ENCODE peak calls at places on chromosomes 12 and 14, in nine cellular contexts. One of them, this sample, is unnamed.

GRCh38 chr12:45490232-45490881 is 239.1 kb upstream of the ARID2 start:
- DNase-seq in HCT116: no peak
- DNase-seq in IMR-90: no peak
- DNase-seq in A549: no peak
- DNase-seq in right lobe of liver: no peak
- DNase-seq in mammary epithelial cell: no peak
- DNase-seq in adrenal gland: no peak
- DNase-seq in BE2C: no peak
- DNase-seq in heart right ventricle: no peak
- DNase-seq in this sample: no peak

GRCh38 chr12:13243516-13244070 is 47.1 kb downstream of the EMP1 start:
- DNase-seq in BE2C: no peak
- DNase-seq in heart right ventricle: no peak
- DNase-seq in mammary epithelial cell: peak; percentile 44
- DNase-seq in HCT116: no peak
- DNase-seq in right lobe of liver: no peak
- DNase-seq in A549: no peak
- DNase-seq in adrenal gland: no peak
- DNase-seq in IMR-90: peak; percentile 74
- DNase-seq in this sample: no peak

GRCh38 chr12:71299541-71300376 is 139.8 kb upstream of the LGR5 start:
- DNase-seq in right lobe of liver: no peak
- DNase-seq in heart right ventricle: no peak
- DNase-seq in mammary epithelial cell: peak; percentile 53
- DNase-seq in BE2C: peak; percentile 21
- DNase-seq in adrenal gland: no peak
- DNase-seq in HCT116: no peak
- DNase-seq in IMR-90: no peak
- DNase-seq in A549: no peak
- DNase-seq in this sample: no peak

GRCh38 chr14:68794856-68795601 is 2.2 kb upstream of the ZFP36L1 start:
- DNase-seq in BE2C: no peak
- DNase-seq in mammary epithelial cell: peak; percentile 57
- DNase-seq in adrenal gland: peak; percentile 66
- DNase-seq in IMR-90: peak; percentile 95
- DNase-seq in HCT116: no peak
- DNase-seq in A549: no peak
- DNase-seq in heart right ventricle: peak; percentile 71
- DNase-seq in right lobe of liver: no peak
- DNase-seq in this sample: peak; percentile 49

GRCh38 chr12:95966287-95966870 is 23.2 kb downstream of the AMDHD1 start:
- DNase-seq in right lobe of liver: peak; percentile 51
- DNase-seq in HCT116: no peak
- DNase-seq in mammary epithelial cell: peak; percentile 19
- DNase-seq in A549: no peak
- DNase-seq in IMR-90: no peak
- DNase-seq in heart right ventricle: no peak
- DNase-seq in adrenal gland: no peak
- DNase-seq in BE2C: no peak
- DNase-seq in this sample: no peak

GRCh38 chr12:63362801-63363200 is 211.8 kb upstream of the AVPR1A start:
- DNase-seq in HCT116: no peak
- DNase-seq in adrenal gland: no peak
- DNase-seq in IMR-90: no peak
- DNase-seq in right lobe of liver: no peak
- DNase-seq in A549: no peak
- DNase-seq in mammary epithelial cell: peak; percentile 76
- DNase-seq in BE2C: no peak
- DNase-seq in heart right ventricle: no peak
- DNase-seq in this sample: no peak

GRCh38 chr12:11839093-11839641 is 189.7 kb downstream of the ETV6 start:
- DNase-seq in BE2C: no peak
- DNase-seq in right lobe of liver: no peak
- DNase-seq in adrenal gland: no peak
- DNase-seq in A549: no peak
- DNase-seq in mammary epithelial cell: no peak
- DNase-seq in HCT116: no peak
- DNase-seq in IMR-90: peak; percentile 61
- DNase-seq in heart right ventricle: peak; percentile 57
- DNase-seq in this sample: no peak

GRCh38 chr14:23323838-23324454 is 2.7 kb downstream of the PABPN1 start:
- DNase-seq in BE2C: no peak
- DNase-seq in adrenal gland: no peak
- DNase-seq in heart right ventricle: no peak
- DNase-seq in mammary epithelial cell: no peak
- DNase-seq in A549: no peak
- DNase-seq in right lobe of liver: no peak
- DNase-seq in HCT116: no peak
- DNase-seq in IMR-90: no peak
- DNase-seq in this sample: no peak

GRCh38 chr14:104135121-104135903 is 3.1 kb upstream of the KIF26A start:
- DNase-seq in mammary epithelial cell: no peak
- DNase-seq in IMR-90: no peak
- DNase-seq in adrenal gland: no peak
- DNase-seq in BE2C: peak; percentile 96
- DNase-seq in HCT116: no peak
- DNase-seq in A549: peak; percentile 84
- DNase-seq in heart right ventricle: no peak
- DNase-seq in right lobe of liver: peak; percentile 32
- DNase-seq in this sample: peak; percentile 77

GRCh38 chr14:51566831-51567582 is 84.7 kb upstream of the FRMD6 start:
- DNase-seq in adrenal gland: no peak
- DNase-seq in mammary epithelial cell: no peak
- DNase-seq in A549: no peak
- DNase-seq in IMR-90: no peak
- DNase-seq in BE2C: no peak
- DNase-seq in right lobe of liver: no peak
- DNase-seq in HCT116: no peak
- DNase-seq in heart right ventricle: no peak
- DNase-seq in this sample: no peak

GRCh38 chr14:38217538-38217937 is 9.8 kb downstream of the SSTR1 start:
- DNase-seq in mammary epithelial cell: no peak
- DNase-seq in A549: no peak
- DNase-seq in adrenal gland: no peak
- DNase-seq in BE2C: no peak
- DNase-seq in IMR-90: no peak
- DNase-seq in HCT116: no peak
- DNase-seq in heart right ventricle: no peak
- DNase-seq in right lobe of liver: no peak
- DNase-seq in this sample: no peak

GRCh38 chr14:53793790-53794560 is 162.7 kb downstream of the BMP4 start:
- DNase-seq in mammary epithelial cell: no peak
- DNase-seq in BE2C: no peak
- DNase-seq in heart right ventricle: no peak
- DNase-seq in right lobe of liver: no peak
- DNase-seq in IMR-90: no peak
- DNase-seq in A549: no peak
- DNase-seq in HCT116: no peak
- DNase-seq in adrenal gland: no peak
- DNase-seq in this sample: no peak

GRCh38 chr12:52278931-52279682 is 4.7 kb downstream of the KRT86 start:
- DNase-seq in A549: peak; percentile 87
- DNase-seq in HCT116: peak; percentile 57
- DNase-seq in right lobe of liver: peak; percentile 79
- DNase-seq in heart right ventricle: peak; percentile 62
- DNase-seq in BE2C: peak; percentile 82
- DNase-seq in IMR-90: peak; percentile 65
- DNase-seq in mammary epithelial cell: peak; percentile 73
- DNase-seq in adrenal gland: peak; percentile 70
- DNase-seq in this sample: peak; percentile 87

GRCh38 chr14:63910593-63911363 is 58.0 kb downstream of the SYNE2 start:
- DNase-seq in adrenal gland: no peak
- DNase-seq in A549: no peak
- DNase-seq in right lobe of liver: no peak
- DNase-seq in HCT116: no peak
- DNase-seq in IMR-90: peak; percentile 67
- DNase-seq in mammary epithelial cell: no peak
- DNase-seq in heart right ventricle: no peak
- DNase-seq in BE2C: peak; percentile 51
- DNase-seq in this sample: no peak

GRCh38 chr14:63904724-63905123 is 51.9 kb downstream of the SYNE2 start:
- DNase-seq in HCT116: no peak
- DNase-seq in BE2C: no peak
- DNase-seq in right lobe of liver: no peak
- DNase-seq in A549: no peak
- DNase-seq in adrenal gland: no peak
- DNase-seq in mammary epithelial cell: no peak
- DNase-seq in heart right ventricle: no peak
- DNase-seq in IMR-90: no peak
- DNase-seq in this sample: no peak

GRCh38 chr14:63909984-63910383 is 57.2 kb downstream of the SYNE2 start:
- DNase-seq in IMR-90: peak; percentile 56
- DNase-seq in mammary epithelial cell: no peak
- DNase-seq in right lobe of liver: no peak
- DNase-seq in adrenal gland: no peak
- DNase-seq in BE2C: no peak
- DNase-seq in heart right ventricle: no peak
- DNase-seq in HCT116: no peak
- DNase-seq in A549: no peak
- DNase-seq in this sample: no peak

GRCh38 chr14:63905370-63905769 is 52.6 kb downstream of the SYNE2 start:
- DNase-seq in mammary epithelial cell: no peak
- DNase-seq in A549: no peak
- DNase-seq in heart right ventricle: no peak
- DNase-seq in right lobe of liver: no peak
- DNase-seq in HCT116: no peak
- DNase-seq in adrenal gland: no peak
- DNase-seq in IMR-90: no peak
- DNase-seq in BE2C: no peak
- DNase-seq in this sample: no peak

GRCh38 chr14:63908667-63909264 is 56.0 kb downstream of the SYNE2 start:
- DNase-seq in right lobe of liver: no peak
- DNase-seq in HCT116: no peak
- DNase-seq in heart right ventricle: no peak
- DNase-seq in mammary epithelial cell: no peak
- DNase-seq in BE2C: no peak
- DNase-seq in IMR-90: no peak
- DNase-seq in A549: no peak
- DNase-seq in adrenal gland: no peak
- DNase-seq in this sample: no peak
- H3K4me3 ChIP-seq in right lobe of liver: no peak overlapping the region
- H3K4me3 ChIP-seq in HCT116: no peak overlapping the region
- H3K4me3 ChIP-seq in heart right ventricle: peak overlapping the region; percentile 15
- H3K4me3 ChIP-seq in mammary epithelial cell: no peak overlapping the region
- H3K4me3 ChIP-seq in BE2C: no peak overlapping the region
- H3K4me3 ChIP-seq in IMR-90: peak overlapping the region; percentile 4
- H3K4me3 ChIP-seq in A549: peak overlapping the region; percentile 14
- H3K4me3 ChIP-seq in adrenal gland: no peak overlapping the region
- H3K4me3 ChIP-seq in this sample: no peak overlapping the region

DNA sequence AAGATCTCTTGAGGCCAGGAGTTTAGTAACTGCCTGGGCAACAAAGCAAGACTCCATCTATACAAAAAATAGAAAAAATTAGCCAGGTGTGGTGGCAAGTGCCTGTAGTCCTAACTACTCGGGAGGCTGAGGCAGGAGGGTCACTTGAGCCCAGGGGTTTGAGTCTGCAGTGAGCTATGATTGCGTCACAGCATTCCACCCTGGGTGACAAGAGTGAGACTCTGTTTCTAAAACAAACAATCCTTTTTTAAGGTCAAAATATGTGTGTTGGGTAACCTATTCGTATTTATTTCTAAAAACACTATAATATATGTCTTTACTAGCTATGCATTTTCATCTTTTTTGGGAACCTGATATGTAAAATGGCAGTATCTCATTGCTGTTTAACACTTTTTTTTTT is 7.4 kb downstream of the FBXO21 start:
- DNase-seq in heart right ventricle: no peak
- DNase-seq in A549: no peak
- DNase-seq in right lobe of liver: no peak
- DNase-seq in HCT116: no peak
- DNase-seq in BE2C: no peak
- DNase-seq in mammary epithelial cell: no peak
- DNase-seq in adrenal gland: no peak
- DNase-seq in IMR-90: no peak
- DNase-seq in this sample: no peak
- H3K4me1 ChIP-seq in heart right ventricle: no peaks in the 10 kb centered on the region
- H3K4me1 ChIP-seq in A549: no peaks in the 10 kb centered on the region
- H3K4me1 ChIP-seq in right lobe of liver: no peaks in the 10 kb centered on the region
- H3K4me1 ChIP-seq in HCT116: no peaks in the 10 kb centered on the region
- H3K4me1 ChIP-seq in BE2C: no peaks in the 10 kb centered on the region
- H3K4me1 ChIP-seq in mammary epithelial cell: no peaks in the 10 kb centered on the region
- H3K4me1 ChIP-seq in adrenal gland: peaks cover 10% of the 10 kb centered on the region
- H3K4me1 ChIP-seq in IMR-90: no peaks in the 10 kb centered on the region
- H3K4me1 ChIP-seq in this sample: no peaks in the 10 kb centered on the region

DNA sequence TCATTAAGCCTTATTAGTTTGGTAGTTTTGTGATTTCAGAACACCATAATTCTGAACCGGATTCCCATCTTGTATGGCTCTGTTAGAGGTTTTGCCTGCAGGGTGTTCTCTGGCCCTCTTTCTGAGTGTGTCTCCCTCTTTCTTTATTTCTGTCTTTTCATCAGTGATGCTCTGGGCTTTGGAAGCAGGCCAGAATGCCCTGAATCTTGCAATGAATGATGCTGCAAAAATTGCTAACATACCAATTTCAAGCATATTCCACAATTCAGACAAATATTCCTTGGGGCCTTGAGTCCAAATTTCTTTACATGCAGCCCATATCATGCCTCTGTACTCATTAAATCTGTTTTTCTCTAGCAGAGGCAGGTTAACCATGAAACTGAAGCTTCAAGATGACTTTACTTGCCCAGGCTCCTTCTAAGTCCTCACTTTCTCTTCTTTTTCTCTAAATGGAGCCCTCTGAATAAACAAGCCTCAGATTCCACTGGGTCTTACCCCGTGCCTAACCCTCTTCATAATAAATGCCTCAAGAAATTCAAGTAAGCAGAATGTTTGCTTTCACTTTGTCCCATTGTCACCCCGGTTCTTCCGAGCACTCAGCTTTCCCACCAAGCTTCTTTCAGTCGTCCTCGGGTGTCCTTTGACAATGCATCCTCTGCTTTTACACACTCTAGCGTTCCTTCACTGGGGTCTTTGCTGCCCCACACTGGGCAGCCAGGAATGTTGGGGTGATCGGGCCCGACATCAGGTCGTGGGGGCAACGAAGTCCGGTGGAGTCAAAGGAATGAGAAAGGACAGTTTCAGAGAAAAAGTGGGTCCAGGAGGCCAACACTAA is 78.8 kb upstream of the SLC38A4 start:
- DNase-seq in heart right ventricle: no peak
- DNase-seq in HCT116: no peak
- DNase-seq in BE2C: no peak
- DNase-seq in right lobe of liver: no peak
- DNase-seq in adrenal gland: no peak
- DNase-seq in mammary epithelial cell: no peak
- DNase-seq in A549: no peak
- DNase-seq in IMR-90: peak; percentile 27
- DNase-seq in this sample: no peak
- H3K4me3 ChIP-seq in heart right ventricle: no peak overlapping the region
- H3K4me3 ChIP-seq in HCT116: no peak overlapping the region
- H3K4me3 ChIP-seq in BE2C: no peak overlapping the region
- H3K4me3 ChIP-seq in right lobe of liver: no peak overlapping the region
- H3K4me3 ChIP-seq in adrenal gland: no peak overlapping the region
- H3K4me3 ChIP-seq in mammary epithelial cell: no peak overlapping the region
- H3K4me3 ChIP-seq in A549: no peak overlapping the region
- H3K4me3 ChIP-seq in IMR-90: no peak overlapping the region
- H3K4me3 ChIP-seq in this sample: no peak overlapping the region

DNA sequence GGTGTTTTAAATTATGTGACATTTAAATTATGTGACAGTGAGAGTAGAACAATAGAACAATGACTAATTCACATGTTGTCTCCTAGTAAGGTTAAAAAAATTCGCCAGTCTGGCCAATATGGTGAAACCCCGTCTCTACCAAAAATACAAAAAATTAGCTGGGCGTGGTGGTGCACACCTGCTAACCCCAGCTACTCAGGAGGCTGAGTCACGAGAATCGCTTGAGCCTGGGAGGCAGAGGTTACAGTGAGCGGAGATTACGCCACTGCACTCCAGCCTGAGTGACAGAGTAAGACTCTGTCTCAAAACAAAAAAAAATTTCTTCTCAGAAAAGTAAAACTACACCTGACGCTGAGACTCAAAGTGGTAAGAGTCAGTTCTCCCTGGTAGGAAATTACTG is 2.7 kb downstream of the CS start:
- DNase-seq in IMR-90: no peak
- DNase-seq in heart right ventricle: no peak
- DNase-seq in adrenal gland: no peak
- DNase-seq in mammary epithelial cell: no peak
- DNase-seq in A549: no peak
- DNase-seq in HCT116: no peak
- DNase-seq in BE2C: no peak
- DNase-seq in right lobe of liver: no peak
- DNase-seq in this sample: no peak
- H3K4me1 ChIP-seq in IMR-90: peaks cover 9% of the 10 kb centered on the region
- H3K4me1 ChIP-seq in heart right ventricle: peaks cover 19% of the 10 kb centered on the region
- H3K4me1 ChIP-seq in adrenal gland: peaks cover 48% of the 10 kb centered on the region
- H3K4me1 ChIP-seq in mammary epithelial cell: peaks cover 13% of the 10 kb centered on the region
- H3K4me1 ChIP-seq in A549: peaks cover 23% of the 10 kb centered on the region
- H3K4me1 ChIP-seq in HCT116: peaks cover 24% of the 10 kb centered on the region
- H3K4me1 ChIP-seq in BE2C: peaks cover 15% of the 10 kb centered on the region
- H3K4me1 ChIP-seq in right lobe of liver: no peaks in the 10 kb centered on the region
- H3K4me1 ChIP-seq in this sample: peaks cover 31% of the 10 kb centered on the region

This sample was measured in HAP-1.